ENCODE peak calls at places on chromosomes 1 and 21, in eight cellular contexts. U is cardiac muscle cell, S is bronchial epithelial cell, C is choroid plexus epithelial cell, Z is MM.1S, L is AG04450, O is testis, A is astrocyte of the spinal cord. Y is an unnamed sample.

GRCh38 chr1:119714583-119714982 is 2.8 kb downstream of the PHGDH start:
- DNase-seq in U (peak), S (no peak), C (no peak), Z (no peak), L (no peak), O (no peak), A (no peak), Y (peak)

GRCh38 chr1:119008483-119009299 is 20.5 kb upstream of the TBX15 start:
- DNase-seq in U (peak), S (peak), C (peak), Z (peak), L (peak), O (no peak), A (peak), Y (peak)

GRCh38 chr1:226967665-226968064 is 27.6 kb downstream of the COQ8A start:
- DNase-seq in U (peak), S (peak), C (peak), Z (no peak), L (peak), O (no peak), A (no peak), Y (peak)

GRCh38 chr1:203300441-203301330 is 4.6 kb upstream of the BTG2 start:
- DNase-seq in U (no peak), S (peak), C (no peak), Z (peak), L (no peak), O (no peak), A (no peak), Y (no peak)

GRCh38 chr1:71311396-71311795 is 230.6 kb upstream of the ZRANB2 start:
- DNase-seq in U (peak), S (no peak), C (no peak), Z (no peak), L (no peak), O (no peak), A (peak), Y (no peak)

GRCh38 chr1:191530928-191531327 is 627.3 kb upstream of the RGS18 start:
- DNase-seq in U (no peak), S (no peak), C (no peak), Z (no peak), L (no peak), O (no peak), A (no peak), Y (no peak)

GRCh38 chr1:59452559-59452958 is 155.7 kb downstream of the FGGY start:
- DNase-seq in U (no peak), S (no peak), C (no peak), Z (no peak), L (no peak), O (no peak), A (no peak), Y (no peak)

GRCh38 chr1:198726455-198726854 is 87.6 kb downstream of the PTPRC start:
- DNase-seq in U (peak), S (peak), C (peak), Z (no peak), L (peak), O (no peak), A (peak), Y (peak)

GRCh38 chr1:183209533-183210158 is 23.6 kb downstream of the LAMC2 start:
- DNase-seq in U (peak), S (peak), C (peak), Z (peak), L (no peak), O (no peak), A (peak), Y (peak)

GRCh38 chr21:42414928-42415769 is 11.4 kb downstream of the UBASH3A start:
- DNase-seq in U (peak), S (peak), C (peak), Z (no peak), L (no peak), O (peak), A (peak), Y (peak)

GRCh38 chr21:36976882-36977651 is 10.6 kb upstream of the HLCS start:
- DNase-seq in U (peak), S (peak), C (peak), Z (peak), L (peak), O (peak), A (peak), Y (peak)

GRCh38 chr21:42460391-42461184 is 35.4 kb downstream of the RSPH1 start:
- DNase-seq in U (no peak), S (no peak), C (no peak), Z (peak), L (no peak), O (no peak), A (no peak), Y (no peak)

GRCh38 chr1:4944911-4945310 is 290.5 kb downstream of the AJAP1 start:
- DNase-seq in U (no peak), S (no peak), C (no peak), Z (no peak), L (no peak), O (no peak), A (no peak), Y (no peak)

GRCh38 chr1:40922969-40923368 is 56.5 kb upstream of the CTPS1 start:
- DNase-seq in U (no peak), S (no peak), C (no peak), Z (no peak), L (no peak), O (no peak), A (no peak), Y (no peak)

GRCh38 chr1:50841791-50842387 is 118.2 kb downstream of the FAF1 start:
- DNase-seq in U (peak), S (no peak), C (peak), Z (no peak), L (peak), O (no peak), A (peak), Y (peak)

GRCh38 chr1:209196140-209196539 is 387.4 kb upstream of the CAMK1G start:
- DNase-seq in U (no peak), S (no peak), C (no peak), Z (no peak), L (no peak), O (no peak), A (no peak), Y (no peak)

GRCh38 chr21:32940079-32941014 is 85.4 kb upstream of the OLIG2 start:
- DNase-seq in U (peak), S (peak), C (peak), Z (peak), L (peak), O (peak), A (peak), Y (peak)

GRCh38 chr1:5754817-5755551 is 237.2 kb downstream of the NPHP4 start:
- DNase-seq in U (no peak), S (no peak), C (no peak), Z (no peak), L (no peak), O (no peak), A (no peak), Y (no peak)

GRCh38 chr1:200890818-200891773 is 3.6 kb upstream of the INAVA start:
- DNase-seq in U (peak), S (no peak), C (peak), Z (peak), L (no peak), O (no peak), A (peak), Y (peak)

GRCh38 chr1:241499910-241500309 is 19.6 kb downstream of the FH start:
- DNase-seq in U (peak), S (peak), C (peak), Z (peak), L (peak), O (no peak), A (peak), Y (peak)

GRCh38 chr1:214833357-214833756 is 230.4 kb downstream of the CENPF start:
- DNase-seq in U (peak), S (peak), C (peak), Z (no peak), L (no peak), O (no peak), A (peak), Y (peak)

GRCh38 chr1:51519048-51519856 is at the start of gene EPS15:
- DNase-seq in U (peak), S (peak), C (peak), Z (peak), L (peak), O (peak), A (peak), Y (peak)

GRCh38 chr1:9922342-9922741 is 12.3 kb upstream of the CTNNBIP1 start:
- DNase-seq in U (peak), S (no peak), C (peak), Z (no peak), L (no peak), O (no peak), A (peak), Y (no peak)

GRCh38 chr1:182359645-182360044 is 31.9 kb downstream of the GLUL start:
- DNase-seq in U (no peak), S (no peak), C (no peak), Z (no peak), L (no peak), O (no peak), A (no peak), Y (no peak)

GRCh38 chr1:211653907-211654553 is 21.4 kb downstream of the NEK2 start:
- DNase-seq in U (peak), S (peak), C (peak), Z (no peak), L (no peak), O (no peak), A (no peak), Y (peak)

DNA sequence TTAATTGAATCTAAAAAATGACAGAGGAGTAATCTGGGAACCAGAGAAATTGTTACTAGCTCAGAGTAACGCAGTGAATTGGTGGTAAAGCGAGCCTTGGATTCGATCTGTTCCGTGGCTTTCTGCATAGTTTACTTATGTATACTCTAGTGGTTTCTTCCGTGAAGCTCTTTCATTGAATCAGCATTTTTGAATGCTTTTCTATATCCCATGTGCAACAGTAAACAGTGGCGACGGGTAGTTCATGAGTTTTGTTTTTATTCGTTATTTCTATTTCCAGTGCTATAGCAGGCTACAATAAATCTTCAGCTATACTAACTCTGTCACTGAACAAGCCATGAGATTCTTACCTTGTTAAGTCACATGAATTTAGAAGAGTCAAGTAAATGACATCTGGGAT is 14.5 kb upstream of the MAP3K7CL start:
- DNase-seq in U (no peak), S (no peak), C (peak), Z (no peak), L (no peak), O (no peak), A (no peak), Y (no peak)
- H3K4me3 ChIP-seq in U (no peak), S (no peak), C (no peak), Z (no peak), L (no peak), O (no peak), A (no peak), Y (no peak)

GRCh38 chr1:39507230-39507928 is 15.9 kb downstream of the BMP8A start:
- DNase-seq in U (peak), S (no peak), C (peak), Z (no peak), L (no peak), O (no peak), A (no peak), Y (peak)
- TF ChIP-seq CTCF in U (peak), S (no peak), C (peak), Z (peak), L (peak), O (peak), A (peak), Y (peak)

GRCh38 chr1:30313584-30313983 is 409.8 kb downstream of the MATN1 start:
- DNase-seq in U (no peak), S (no peak), C (no peak), Z (no peak), L (no peak), O (peak), A (no peak), Y (no peak)

GRCh38 chr1:30314591-30314990 is 408.8 kb downstream of the MATN1 start:
- DNase-seq in U (no peak), S (no peak), C (no peak), Z (no peak), L (no peak), O (no peak), A (no peak), Y (no peak)

GRCh38 chr1:30313176-30313575 is 410.2 kb downstream of the MATN1 start:
- DNase-seq in U (no peak), S (no peak), C (no peak), Z (no peak), L (no peak), O (peak), A (no peak), Y (no peak)

GRCh38 chr1:30312226-30312625 is 411.2 kb downstream of the MATN1 start:
- DNase-seq in U (no peak), S (no peak), C (no peak), Z (no peak), L (no peak), O (peak), A (no peak), Y (no peak)

DNA sequence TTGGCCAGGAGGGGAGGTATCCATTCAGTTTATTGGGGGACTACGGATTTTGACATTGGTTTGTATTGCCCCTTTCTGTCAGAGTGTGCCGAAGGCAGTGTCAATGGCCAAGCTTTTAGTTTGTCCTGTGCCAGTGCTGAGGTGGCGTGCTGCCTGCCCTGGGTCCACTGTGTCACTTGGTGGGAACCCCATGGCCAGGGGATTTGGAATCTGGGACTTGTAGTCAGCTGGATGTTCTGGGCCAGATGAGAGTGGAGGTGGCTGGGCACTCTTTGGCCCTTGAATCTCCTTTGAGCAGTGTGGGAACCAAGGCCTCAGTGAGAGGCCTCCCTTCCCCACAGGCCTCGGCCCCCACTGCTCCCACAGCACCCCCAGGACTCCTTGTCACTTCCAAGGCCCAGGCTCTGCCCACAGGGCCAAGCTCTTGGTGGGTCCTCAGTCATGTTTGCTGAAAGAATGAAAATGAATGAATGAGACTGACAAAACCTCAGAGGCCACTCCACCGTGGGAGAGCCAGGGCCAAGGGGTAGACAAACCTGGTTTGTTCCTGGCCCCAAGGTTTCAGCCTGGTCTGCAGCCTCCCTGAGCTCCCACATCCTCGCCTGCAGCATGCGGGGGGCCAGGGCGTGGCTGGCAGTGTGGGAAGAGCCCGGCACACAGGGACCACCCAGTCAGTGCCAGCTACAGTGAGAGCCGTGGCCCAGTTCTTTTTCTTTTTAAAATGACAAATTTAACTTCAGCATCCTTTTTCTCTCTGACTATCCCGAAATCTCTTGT is 412.2 kb downstream of the MATN1 start:
- DNase-seq in U (no peak), S (no peak), C (no peak), Z (no peak), L (no peak), O (no peak), A (no peak), Y (no peak)
- H3K4me3 ChIP-seq in U (no peak), S (no peak), C (no peak), Z (no peak), L (no peak), O (no peak), A (no peak), Y (no peak)

DNA sequence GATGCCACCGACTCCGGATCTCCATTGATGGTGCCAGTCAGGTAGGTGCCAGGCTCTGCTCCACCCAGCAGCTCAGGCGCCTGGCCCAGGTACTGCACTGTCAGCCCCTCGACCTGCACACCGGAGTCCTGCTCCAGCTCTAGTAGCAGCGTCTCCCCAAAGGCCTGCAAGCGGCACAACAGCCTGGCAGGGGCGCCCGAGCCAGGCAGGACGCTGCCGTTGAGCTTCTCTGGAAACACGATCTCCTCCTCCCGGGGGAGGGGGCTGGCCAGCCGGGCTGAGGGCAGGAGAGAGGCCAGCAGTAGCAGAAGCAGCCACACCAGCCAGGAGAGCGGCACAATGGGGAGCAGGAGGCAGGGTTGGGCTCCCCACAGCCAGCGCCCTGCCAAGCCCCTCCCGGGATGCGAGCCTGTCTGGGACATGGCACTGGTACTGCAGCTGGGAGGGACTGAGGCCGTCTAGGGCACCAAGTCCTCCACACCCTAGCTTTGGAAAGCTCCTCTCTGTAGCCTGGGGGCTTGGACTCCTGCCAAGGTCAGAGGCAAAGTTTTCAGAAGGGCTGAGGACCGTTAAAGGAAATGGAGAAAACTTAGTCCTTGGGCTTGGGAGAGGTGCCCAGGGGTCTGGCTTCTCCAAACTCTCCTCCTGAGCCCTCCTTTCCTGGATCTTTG is 513 bp downstream of the ADAMTS4 start:
- DNase-seq in U (peak), S (peak), C (peak), Z (no peak), L (no peak), O (no peak), A (peak), Y (peak)
- TF ChIP-seq CTCF in U (no peak), S (no peak), C (no peak), Z (no peak), L (peak), O (no peak), A (peak), Y (no peak)

GRCh38 chr1:77421504-77422233 is 139.8 kb downstream of the AK5 start:
- DNase-seq in U (no peak), S (no peak), C (no peak), Z (peak), L (no peak), O (no peak), A (no peak), Y (no peak)
- H3K4me3 ChIP-seq in U (no peak), S (no peak), C (no peak), Z (no peak), L (no peak), O (no peak), A (no peak), Y (no peak)

Y was measured in cardiac fibroblast.